ENCODE peak calls at places on chromosomes 12 and 14, in ten cellular contexts. One of them, this sample, is unnamed.

GRCh38 chr12:13462450-13462849 is 265.9 kb downstream of the EMP1 start:
- DNase-seq in CD4-positive, alpha-beta T cell: no peak
- DNase-seq in cardiac fibroblast: no peak
- DNase-seq in coronary artery: no peak
- DNase-seq in neural crest cell: no peak
- DNase-seq in astrocyte: no peak
- DNase-seq in CD8-positive, alpha-beta T cell: no peak
- DNase-seq in esophagus squamous epithelium: no peak
- DNase-seq in tibial nerve: no peak
- DNase-seq in WTC11: no peak
- DNase-seq in this sample: no peak

GRCh38 chr14:51053157-51053556 is 41.7 kb downstream of the TRIM9 start:
- DNase-seq in CD4-positive, alpha-beta T cell: no peak
- DNase-seq in cardiac fibroblast: no peak
- DNase-seq in coronary artery: no peak
- DNase-seq in neural crest cell: no peak
- DNase-seq in astrocyte: no peak
- DNase-seq in CD8-positive, alpha-beta T cell: no peak
- DNase-seq in esophagus squamous epithelium: no peak
- DNase-seq in tibial nerve: no peak
- DNase-seq in WTC11: no peak
- DNase-seq in this sample: no peak

GRCh38 chr12:123958462-123958861 is 14.2 kb downstream of the CCDC92 start:
- DNase-seq in CD4-positive, alpha-beta T cell: no peak
- DNase-seq in cardiac fibroblast: no peak
- DNase-seq in coronary artery: peak; percentile 24
- DNase-seq in neural crest cell: no peak
- DNase-seq in astrocyte: no peak
- DNase-seq in CD8-positive, alpha-beta T cell: no peak
- DNase-seq in esophagus squamous epithelium: no peak
- DNase-seq in tibial nerve: no peak
- DNase-seq in WTC11: no peak
- DNase-seq in this sample: no peak

GRCh38 chr12:124747426-124748161 is 116.1 kb downstream of the SCARB1 start:
- DNase-seq in CD4-positive, alpha-beta T cell: no peak
- DNase-seq in cardiac fibroblast: peak; percentile 67
- DNase-seq in coronary artery: no peak
- DNase-seq in neural crest cell: no peak
- DNase-seq in astrocyte: peak; percentile 99
- DNase-seq in CD8-positive, alpha-beta T cell: no peak
- DNase-seq in esophagus squamous epithelium: no peak
- DNase-seq in tibial nerve: no peak
- DNase-seq in WTC11: no peak
- DNase-seq in this sample: no peak

GRCh38 chr12:50934981-50935807 is 17.1 kb upstream of the HIGD1C start:
- DNase-seq in CD4-positive, alpha-beta T cell: no peak
- DNase-seq in cardiac fibroblast: peak; percentile 75
- DNase-seq in coronary artery: no peak
- DNase-seq in neural crest cell: no peak
- DNase-seq in astrocyte: peak; percentile 50
- DNase-seq in CD8-positive, alpha-beta T cell: no peak
- DNase-seq in esophagus squamous epithelium: no peak
- DNase-seq in tibial nerve: no peak
- DNase-seq in WTC11: no peak
- DNase-seq in this sample: no peak

GRCh38 chr12:54032220-54032619 is 630 bp upstream of the HOXC5 start:
- DNase-seq in CD4-positive, alpha-beta T cell: no peak
- DNase-seq in cardiac fibroblast: no peak
- DNase-seq in coronary artery: no peak
- DNase-seq in neural crest cell: no peak
- DNase-seq in astrocyte: no peak
- DNase-seq in CD8-positive, alpha-beta T cell: no peak
- DNase-seq in esophagus squamous epithelium: no peak
- DNase-seq in tibial nerve: no peak
- DNase-seq in WTC11: no peak
- DNase-seq in this sample: no peak

GRCh38 chr12:29901585-29901984 is 117.8 kb upstream of the TMTC1 start:
- DNase-seq in CD4-positive, alpha-beta T cell: no peak
- DNase-seq in cardiac fibroblast: no peak
- DNase-seq in coronary artery: no peak
- DNase-seq in neural crest cell: no peak
- DNase-seq in astrocyte: no peak
- DNase-seq in CD8-positive, alpha-beta T cell: no peak
- DNase-seq in esophagus squamous epithelium: no peak
- DNase-seq in tibial nerve: no peak
- DNase-seq in WTC11: peak; percentile 54
- DNase-seq in this sample: no peak

GRCh38 chr12:30197392-30198047 is 413.8 kb upstream of the TMTC1 start:
- DNase-seq in CD4-positive, alpha-beta T cell: no peak
- DNase-seq in cardiac fibroblast: peak; percentile 32
- DNase-seq in coronary artery: no peak
- DNase-seq in neural crest cell: no peak
- DNase-seq in astrocyte: peak; percentile 77
- DNase-seq in CD8-positive, alpha-beta T cell: no peak
- DNase-seq in esophagus squamous epithelium: no peak
- DNase-seq in tibial nerve: no peak
- DNase-seq in WTC11: no peak
- DNase-seq in this sample: no peak

GRCh38 chr14:53924754-53925153 is 31.9 kb downstream of the BMP4 start:
- DNase-seq in CD4-positive, alpha-beta T cell: no peak
- DNase-seq in cardiac fibroblast: peak; percentile 68
- DNase-seq in coronary artery: no peak
- DNase-seq in neural crest cell: no peak
- DNase-seq in astrocyte: peak; percentile 96
- DNase-seq in CD8-positive, alpha-beta T cell: no peak
- DNase-seq in esophagus squamous epithelium: no peak
- DNase-seq in tibial nerve: no peak
- DNase-seq in WTC11: no peak
- DNase-seq in this sample: no peak

GRCh38 chr14:45651906-45652305 is 398.9 kb upstream of the MIS18BP1 start:
- DNase-seq in CD4-positive, alpha-beta T cell: no peak
- DNase-seq in cardiac fibroblast: no peak
- DNase-seq in coronary artery: no peak
- DNase-seq in neural crest cell: no peak
- DNase-seq in astrocyte: peak; percentile 1
- DNase-seq in CD8-positive, alpha-beta T cell: no peak
- DNase-seq in esophagus squamous epithelium: no peak
- DNase-seq in tibial nerve: no peak
- DNase-seq in WTC11: no peak
- DNase-seq in this sample: no peak

GRCh38 chr14:103725739-103726395 is 10.3 kb downstream of the ZFYVE21 start:
- DNase-seq in CD4-positive, alpha-beta T cell: no peak
- DNase-seq in cardiac fibroblast: no peak
- DNase-seq in coronary artery: no peak
- DNase-seq in neural crest cell: no peak
- DNase-seq in astrocyte: no peak
- DNase-seq in CD8-positive, alpha-beta T cell: no peak
- DNase-seq in esophagus squamous epithelium: no peak
- DNase-seq in tibial nerve: no peak
- DNase-seq in WTC11: no peak
- DNase-seq in this sample: no peak

GRCh38 chr14:103726474-103726873 is 10.9 kb downstream of the ZFYVE21 start:
- DNase-seq in CD4-positive, alpha-beta T cell: no peak
- DNase-seq in cardiac fibroblast: no peak
- DNase-seq in coronary artery: no peak
- DNase-seq in neural crest cell: no peak
- DNase-seq in astrocyte: no peak
- DNase-seq in CD8-positive, alpha-beta T cell: no peak
- DNase-seq in esophagus squamous epithelium: no peak
- DNase-seq in tibial nerve: no peak
- DNase-seq in WTC11: no peak
- DNase-seq in this sample: no peak

GRCh38 chr14:103728721-103729120 is 13.1 kb downstream of the ZFYVE21 start:
- DNase-seq in CD4-positive, alpha-beta T cell: no peak
- DNase-seq in cardiac fibroblast: no peak
- DNase-seq in coronary artery: no peak
- DNase-seq in neural crest cell: no peak
- DNase-seq in astrocyte: no peak
- DNase-seq in CD8-positive, alpha-beta T cell: no peak
- DNase-seq in esophagus squamous epithelium: no peak
- DNase-seq in tibial nerve: no peak
- DNase-seq in WTC11: no peak
- DNase-seq in this sample: no peak

GRCh38 chr14:103728141-103728540 is 12.5 kb downstream of the ZFYVE21 start:
- DNase-seq in CD4-positive, alpha-beta T cell: no peak
- DNase-seq in cardiac fibroblast: no peak
- DNase-seq in coronary artery: no peak
- DNase-seq in neural crest cell: no peak
- DNase-seq in astrocyte: no peak
- DNase-seq in CD8-positive, alpha-beta T cell: no peak
- DNase-seq in esophagus squamous epithelium: no peak
- DNase-seq in tibial nerve: no peak
- DNase-seq in WTC11: no peak
- DNase-seq in this sample: no peak

GRCh38 chr14:103727313-103728000 is 11.8 kb downstream of the ZFYVE21 start:
- DNase-seq in CD4-positive, alpha-beta T cell: no peak
- DNase-seq in cardiac fibroblast: no peak
- DNase-seq in coronary artery: no peak
- DNase-seq in neural crest cell: no peak
- DNase-seq in astrocyte: no peak
- DNase-seq in CD8-positive, alpha-beta T cell: no peak
- DNase-seq in esophagus squamous epithelium: no peak
- DNase-seq in tibial nerve: no peak
- DNase-seq in WTC11: no peak
- DNase-seq in this sample: no peak
- TF ChIP-seq CTCF in CD4-positive, alpha-beta T cell: no peak
- TF ChIP-seq CTCF in cardiac fibroblast: no peak
- TF ChIP-seq CTCF in coronary artery: no peak
- TF ChIP-seq CTCF in neural crest cell: no peak
- TF ChIP-seq CTCF in astrocyte: no peak
- TF ChIP-seq CTCF in CD8-positive, alpha-beta T cell: no peak
- TF ChIP-seq CTCF in esophagus squamous epithelium: no peak
- TF ChIP-seq CTCF in tibial nerve: no peak
- TF ChIP-seq CTCF in WTC11: no peak
- TF ChIP-seq CTCF in this sample: no peak

GRCh38 chr14:56423591-56423991 is 156.0 kb upstream of the TMEM260 start:
- DNase-seq in CD4-positive, alpha-beta T cell: no peak
- DNase-seq in cardiac fibroblast: peak; percentile 75
- DNase-seq in coronary artery: no peak
- DNase-seq in neural crest cell: no peak
- DNase-seq in astrocyte: peak; percentile 41
- DNase-seq in CD8-positive, alpha-beta T cell: no peak
- DNase-seq in esophagus squamous epithelium: no peak
- DNase-seq in tibial nerve: no peak
- DNase-seq in WTC11: no peak
- DNase-seq in this sample: no peak

GRCh38 chr14:56417173-56417572 is 162.4 kb upstream of the TMEM260 start:
- DNase-seq in CD4-positive, alpha-beta T cell: no peak
- DNase-seq in cardiac fibroblast: no peak
- DNase-seq in coronary artery: no peak
- DNase-seq in neural crest cell: no peak
- DNase-seq in astrocyte: peak; percentile 14
- DNase-seq in CD8-positive, alpha-beta T cell: no peak
- DNase-seq in esophagus squamous epithelium: no peak
- DNase-seq in tibial nerve: no peak
- DNase-seq in WTC11: no peak
- DNase-seq in this sample: no peak

GRCh38 chr14:56422703-56423213 is 156.8 kb upstream of the TMEM260 start:
- DNase-seq in CD4-positive, alpha-beta T cell: no peak
- DNase-seq in cardiac fibroblast: peak; percentile 94
- DNase-seq in coronary artery: no peak
- DNase-seq in neural crest cell: no peak
- DNase-seq in astrocyte: peak; percentile 67
- DNase-seq in CD8-positive, alpha-beta T cell: no peak
- DNase-seq in esophagus squamous epithelium: no peak
- DNase-seq in tibial nerve: peak; percentile 54
- DNase-seq in WTC11: peak; percentile 15
- DNase-seq in this sample: no peak
- TF ChIP-seq CTCF in CD4-positive, alpha-beta T cell: peak; percentile 40
- TF ChIP-seq CTCF in cardiac fibroblast: peak; percentile 78
- TF ChIP-seq CTCF in coronary artery: peak; percentile 54
- TF ChIP-seq CTCF in neural crest cell: peak; percentile 83
- TF ChIP-seq CTCF in astrocyte: peak; percentile 81
- TF ChIP-seq CTCF in CD8-positive, alpha-beta T cell: peak; percentile 25
- TF ChIP-seq CTCF in esophagus squamous epithelium: peak; percentile 69
- TF ChIP-seq CTCF in tibial nerve: peak; percentile 74
- TF ChIP-seq CTCF in WTC11: peak; percentile 47
- TF ChIP-seq CTCF in this sample: peak; percentile 77

DNA sequence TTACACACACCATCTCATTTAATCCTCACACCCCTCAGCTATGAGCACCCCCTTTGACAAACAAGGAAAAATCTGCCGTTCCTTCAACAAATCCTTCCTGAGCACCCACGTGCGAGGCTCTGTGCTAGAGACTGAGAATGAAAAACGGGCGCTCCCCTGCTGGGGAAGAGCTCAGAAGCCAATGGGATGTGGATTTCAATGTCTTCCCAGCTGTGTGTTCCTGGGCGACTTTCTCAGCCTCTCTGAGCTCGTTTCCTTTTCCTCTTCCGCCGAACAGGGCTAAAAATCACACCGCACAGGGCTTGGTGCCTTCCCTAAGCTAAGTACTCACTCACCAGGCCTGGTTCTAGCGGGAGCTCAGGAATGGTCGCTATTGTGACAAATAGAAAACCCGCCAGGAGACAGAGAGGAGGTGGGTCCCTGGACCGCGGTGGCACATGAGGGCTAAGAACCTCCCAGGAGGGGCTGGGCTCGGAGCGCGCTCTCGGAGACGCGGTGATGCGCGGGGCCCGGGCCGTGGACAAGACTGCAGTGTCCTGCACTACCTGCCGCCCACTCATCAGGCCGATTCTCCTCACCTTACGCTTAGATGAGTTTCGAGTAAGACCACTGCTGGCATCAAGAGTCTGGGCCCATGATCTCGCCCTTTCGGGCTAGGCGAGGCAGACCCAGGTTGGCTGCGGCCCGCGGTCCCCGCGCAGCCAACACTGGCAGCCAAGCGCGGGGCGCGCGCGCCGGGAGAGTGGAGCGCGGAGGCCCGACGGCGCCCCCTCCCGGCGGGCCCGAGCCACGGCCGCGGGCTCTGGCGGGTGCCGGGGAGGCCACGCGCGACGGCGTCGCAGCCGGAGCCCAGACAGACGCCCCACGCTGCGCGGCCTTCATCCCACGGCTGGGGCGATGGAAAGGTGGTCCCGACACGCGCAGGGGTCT is 17.0 kb downstream of the ZDHHC22 start:
- DNase-seq in CD4-positive, alpha-beta T cell: peak; percentile 70
- DNase-seq in cardiac fibroblast: peak; percentile 42
- DNase-seq in coronary artery: peak; percentile 75
- DNase-seq in neural crest cell: peak; percentile 53
- DNase-seq in astrocyte: no peak
- DNase-seq in CD8-positive, alpha-beta T cell: peak; percentile 55
- DNase-seq in esophagus squamous epithelium: no peak
- DNase-seq in tibial nerve: peak; percentile 18
- DNase-seq in WTC11: peak; percentile 54
- DNase-seq in this sample: peak; percentile 72
- TF ChIP-seq CTCF in CD4-positive, alpha-beta T cell: peak; percentile 50
- TF ChIP-seq CTCF in cardiac fibroblast: peak; percentile 4
- TF ChIP-seq CTCF in coronary artery: peak; percentile 49
- TF ChIP-seq CTCF in neural crest cell: peak; percentile 82
- TF ChIP-seq CTCF in astrocyte: peak; percentile 24
- TF ChIP-seq CTCF in CD8-positive, alpha-beta T cell: peak; percentile 63
- TF ChIP-seq CTCF in esophagus squamous epithelium: peak; percentile 88
- TF ChIP-seq CTCF in tibial nerve: peak; percentile 92
- TF ChIP-seq CTCF in WTC11: peak; percentile 63
- TF ChIP-seq CTCF in this sample: peak; percentile 50

DNA sequence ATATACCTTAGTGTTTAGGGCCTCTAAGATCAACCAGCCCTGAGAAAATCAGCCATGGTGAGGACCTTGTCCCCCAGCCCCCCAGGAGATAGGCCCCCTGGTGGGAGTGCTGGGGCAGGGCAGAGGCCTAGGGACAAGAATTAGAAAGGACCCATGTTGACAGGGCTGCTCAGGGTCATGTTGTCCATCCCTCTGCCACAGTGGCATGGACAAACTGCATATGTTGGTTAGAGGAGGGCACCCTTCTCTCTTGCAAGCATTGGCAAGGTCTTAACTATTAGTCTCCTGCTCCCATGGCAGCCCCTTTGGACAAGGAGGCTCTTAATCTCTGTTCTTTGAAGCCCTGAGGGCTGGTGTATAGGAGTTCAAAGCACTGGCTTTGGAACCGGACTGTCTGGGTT is 755 bp upstream of the PTPN6 start:
- DNase-seq in CD4-positive, alpha-beta T cell: no peak
- DNase-seq in cardiac fibroblast: no peak
- DNase-seq in coronary artery: no peak
- DNase-seq in neural crest cell: no peak
- DNase-seq in astrocyte: no peak
- DNase-seq in CD8-positive, alpha-beta T cell: no peak
- DNase-seq in esophagus squamous epithelium: no peak
- DNase-seq in tibial nerve: no peak
- DNase-seq in WTC11: no peak
- DNase-seq in this sample: no peak
- TF ChIP-seq CTCF in CD4-positive, alpha-beta T cell: peak; percentile 40
- TF ChIP-seq CTCF in cardiac fibroblast: peak; percentile 35
- TF ChIP-seq CTCF in coronary artery: no peak
- TF ChIP-seq CTCF in neural crest cell: peak; percentile 56
- TF ChIP-seq CTCF in astrocyte: peak; percentile 12
- TF ChIP-seq CTCF in CD8-positive, alpha-beta T cell: peak; percentile 18
- TF ChIP-seq CTCF in esophagus squamous epithelium: peak; percentile 14
- TF ChIP-seq CTCF in tibial nerve: no peak
- TF ChIP-seq CTCF in WTC11: no peak
- TF ChIP-seq CTCF in this sample: peak; percentile 8